ENCODE peak calls at places on chromosome 10, in six cellular contexts. One of them, this sample, is unnamed.

GRCh38 chr10:125633517-125633999 is 49.4 kb downstream of the TEX36 start:
- DNase-seq in upper lobe of left lung: no peak
- DNase-seq in GM23338: no peak
- DNase-seq in heart right ventricle: no peak
- DNase-seq in neural crest cell: no peak
- DNase-seq in adrenal gland: no peak
- DNase-seq in this sample: no peak

GRCh38 chr10:103843854-103844567 is 11.4 kb downstream of the SH3PXD2A start:
- DNase-seq in heart right ventricle: peak; percentile 82
- DNase-seq in adrenal gland: no peak
- DNase-seq in GM23338: no peak
- DNase-seq in upper lobe of left lung: no peak
- DNase-seq in neural crest cell: no peak
- DNase-seq in this sample: no peak

GRCh38 chr10:46216836-46217748 is 69.7 kb upstream of the ANTXRL start:
- DNase-seq in upper lobe of left lung: peak; percentile 24
- DNase-seq in GM23338: no peak
- DNase-seq in adrenal gland: no peak
- DNase-seq in heart right ventricle: no peak
- DNase-seq in neural crest cell: no peak
- DNase-seq in this sample: no peak

GRCh38 chr10:75037171-75038153 is 74.0 kb upstream of the SAMD8 start:
- DNase-seq in neural crest cell: no peak
- DNase-seq in upper lobe of left lung: peak; percentile 65
- DNase-seq in GM23338: no peak
- DNase-seq in adrenal gland: peak; percentile 30
- DNase-seq in heart right ventricle: no peak
- DNase-seq in this sample: no peak

GRCh38 chr10:11663763-11664555 is 52.5 kb upstream of the USP6NL start:
- DNase-seq in upper lobe of left lung: no peak
- DNase-seq in neural crest cell: no peak
- DNase-seq in adrenal gland: no peak
- DNase-seq in GM23338: no peak
- DNase-seq in heart right ventricle: no peak
- DNase-seq in this sample: no peak

GRCh38 chr10:48494611-48495010 is 110.3 kb downstream of the ARHGAP22 start:
- DNase-seq in heart right ventricle: no peak
- DNase-seq in GM23338: no peak
- DNase-seq in neural crest cell: no peak
- DNase-seq in upper lobe of left lung: no peak
- DNase-seq in adrenal gland: no peak
- DNase-seq in this sample: peak; percentile 40

GRCh38 chr10:24574578-24575155 is 149.0 kb downstream of the ARHGAP21 start:
- DNase-seq in neural crest cell: no peak
- DNase-seq in heart right ventricle: no peak
- DNase-seq in adrenal gland: no peak
- DNase-seq in GM23338: peak; percentile 13
- DNase-seq in upper lobe of left lung: no peak
- DNase-seq in this sample: no peak

GRCh38 chr10:51663086-51663485 is 36.3 kb downstream of the CSTF2T start:
- DNase-seq in adrenal gland: no peak
- DNase-seq in neural crest cell: no peak
- DNase-seq in GM23338: no peak
- DNase-seq in heart right ventricle: no peak
- DNase-seq in upper lobe of left lung: no peak
- DNase-seq in this sample: no peak

GRCh38 chr10:86962136-86962980 is 4.0 kb downstream of the SNCG start:
- DNase-seq in heart right ventricle: no peak
- DNase-seq in GM23338: no peak
- DNase-seq in upper lobe of left lung: no peak
- DNase-seq in neural crest cell: no peak
- DNase-seq in adrenal gland: no peak
- DNase-seq in this sample: no peak

GRCh38 chr10:3046941-3047621 is 20.3 kb upstream of the PFKP start:
- DNase-seq in upper lobe of left lung: peak; percentile 17
- DNase-seq in heart right ventricle: no peak
- DNase-seq in adrenal gland: no peak
- DNase-seq in neural crest cell: no peak
- DNase-seq in GM23338: no peak
- DNase-seq in this sample: no peak

GRCh38 chr10:3047622-3047995 is 19.7 kb upstream of the PFKP start:
- DNase-seq in neural crest cell: no peak
- DNase-seq in upper lobe of left lung: no peak
- DNase-seq in adrenal gland: no peak
- DNase-seq in GM23338: no peak
- DNase-seq in heart right ventricle: no peak
- DNase-seq in this sample: no peak

GRCh38 chr10:3043512-3044368 is 23.6 kb upstream of the PFKP start:
- DNase-seq in adrenal gland: peak; percentile 35
- DNase-seq in neural crest cell: peak; percentile 57
- DNase-seq in upper lobe of left lung: no peak
- DNase-seq in heart right ventricle: peak; percentile 52
- DNase-seq in GM23338: peak; percentile 86
- DNase-seq in this sample: peak; percentile 84

GRCh38 chr10:3046210-3046779 is 21.1 kb upstream of the PFKP start:
- DNase-seq in neural crest cell: no peak
- DNase-seq in heart right ventricle: no peak
- DNase-seq in upper lobe of left lung: no peak
- DNase-seq in GM23338: no peak
- DNase-seq in adrenal gland: no peak
- DNase-seq in this sample: no peak

GRCh38 chr10:3045471-3046209 is 21.7 kb upstream of the PFKP start:
- DNase-seq in upper lobe of left lung: peak; percentile 88
- DNase-seq in heart right ventricle: peak; percentile 59
- DNase-seq in adrenal gland: peak; percentile 50
- DNase-seq in neural crest cell: peak; percentile 57
- DNase-seq in GM23338: peak; percentile 68
- DNase-seq in this sample: peak; percentile 85
- TF ChIP-seq CTCF in upper lobe of left lung: peak; percentile 28
- TF ChIP-seq CTCF in heart right ventricle: no peak
- TF ChIP-seq CTCF in adrenal gland: peak; percentile 52
- TF ChIP-seq CTCF in neural crest cell: peak; percentile 45
- TF ChIP-seq CTCF in GM23338: no peak
- TF ChIP-seq CTCF in this sample: peak; percentile 35

GRCh38 chr10:127142141-127142540 is 54.2 kb downstream of the INSYN2A start:
- DNase-seq in adrenal gland: no peak
- DNase-seq in GM23338: peak; percentile 14
- DNase-seq in neural crest cell: no peak
- DNase-seq in upper lobe of left lung: peak; percentile 30
- DNase-seq in heart right ventricle: no peak
- DNase-seq in this sample: no peak
- TF ChIP-seq CTCF in adrenal gland: no peak
- TF ChIP-seq CTCF in GM23338: peak; percentile 40
- TF ChIP-seq CTCF in neural crest cell: no peak
- TF ChIP-seq CTCF in upper lobe of left lung: no peak
- TF ChIP-seq CTCF in heart right ventricle: no peak
- TF ChIP-seq CTCF in this sample: no peak

DNA sequence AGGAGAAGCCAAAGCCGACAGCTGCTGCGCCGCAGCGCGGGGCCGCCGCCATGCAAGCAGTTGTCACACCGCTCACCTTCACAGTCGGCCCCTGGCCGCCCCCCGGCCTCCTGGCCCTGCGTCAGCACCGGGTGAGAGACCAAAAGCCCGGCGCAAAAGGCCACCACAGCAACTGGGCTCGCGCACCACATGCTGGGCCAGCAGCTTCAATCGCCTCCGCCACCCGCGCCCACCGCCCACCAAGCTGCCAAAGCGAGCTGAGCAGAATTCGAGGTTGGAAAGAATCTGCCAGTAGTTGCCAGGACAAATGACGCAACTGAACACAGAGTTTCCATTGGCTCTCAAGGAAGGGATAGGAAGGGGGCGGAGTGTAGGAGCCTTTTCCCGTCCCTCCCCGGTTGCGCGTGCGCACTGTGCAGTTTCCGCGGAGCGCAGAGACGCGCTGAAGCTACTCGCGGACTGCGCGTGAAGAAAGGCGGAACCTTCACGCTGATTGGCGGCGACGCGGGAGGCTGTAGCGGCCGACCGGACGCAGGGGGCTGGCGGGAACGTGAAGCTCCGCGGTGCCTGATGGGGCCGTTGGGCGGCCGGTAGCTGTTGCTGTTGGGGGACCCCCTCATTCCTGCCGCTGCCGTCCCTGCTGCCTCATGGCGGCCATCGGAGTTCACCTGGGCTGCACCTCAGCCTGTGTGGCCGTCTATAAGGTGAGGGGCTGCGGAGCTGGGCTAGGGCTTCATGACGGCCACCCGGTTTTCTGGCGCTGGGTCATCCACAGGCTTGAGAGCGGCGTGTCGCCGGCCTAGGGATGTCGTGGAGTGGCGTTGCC is at the start of the genes CDNF, HSPA14 and MSANTD7:
- DNase-seq in adrenal gland: peak; percentile 99
- DNase-seq in neural crest cell: peak; percentile 99
- DNase-seq in GM23338: peak; percentile 99
- DNase-seq in upper lobe of left lung: peak; percentile 100
- DNase-seq in heart right ventricle: peak; percentile 99
- DNase-seq in this sample: peak; percentile 92
- TF ChIP-seq CTCF in adrenal gland: peak; percentile 11
- TF ChIP-seq CTCF in neural crest cell: no peak
- TF ChIP-seq CTCF in GM23338: no peak
- TF ChIP-seq CTCF in upper lobe of left lung: no peak
- TF ChIP-seq CTCF in heart right ventricle: no peak
- TF ChIP-seq CTCF in this sample: no peak

DNA sequence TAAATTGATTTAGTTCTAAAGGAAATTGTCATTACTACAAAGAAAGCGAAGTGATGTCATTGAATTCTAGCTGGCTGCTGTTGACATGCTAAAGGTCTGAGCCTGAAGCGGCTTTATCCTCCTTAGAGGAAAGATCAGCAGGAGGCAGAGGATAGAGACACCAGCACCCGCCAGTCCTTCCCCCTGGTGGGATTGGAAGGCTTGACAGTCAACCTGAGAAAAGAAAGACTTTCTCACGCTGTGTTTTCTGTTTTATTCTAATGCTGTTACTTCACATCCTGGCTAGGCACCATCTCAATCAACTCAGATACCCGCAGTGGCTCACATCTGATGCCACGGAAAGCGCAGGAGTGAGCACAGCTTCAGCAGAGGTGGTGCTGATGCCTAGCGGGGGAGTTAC is 5.5 kb downstream of the HABP2 start:
- DNase-seq in GM23338: peak; percentile 93
- DNase-seq in adrenal gland: no peak
- DNase-seq in neural crest cell: no peak
- DNase-seq in upper lobe of left lung: no peak
- DNase-seq in heart right ventricle: no peak
- DNase-seq in this sample: no peak
- TF ChIP-seq CTCF in GM23338: no peak
- TF ChIP-seq CTCF in adrenal gland: no peak
- TF ChIP-seq CTCF in neural crest cell: no peak
- TF ChIP-seq CTCF in upper lobe of left lung: no peak
- TF ChIP-seq CTCF in heart right ventricle: no peak
- TF ChIP-seq CTCF in this sample: no peak

GRCh38 chr10:57716884-57717283 is 550.8 kb downstream of the IPMK start:
- DNase-seq in neural crest cell: no peak
- DNase-seq in GM23338: peak; percentile 52
- DNase-seq in upper lobe of left lung: no peak
- DNase-seq in heart right ventricle: no peak
- DNase-seq in adrenal gland: no peak
- DNase-seq in this sample: no peak
- TF ChIP-seq CTCF in neural crest cell: peak; percentile 60
- TF ChIP-seq CTCF in GM23338: peak; percentile 69
- TF ChIP-seq CTCF in upper lobe of left lung: peak; percentile 26
- TF ChIP-seq CTCF in heart right ventricle: peak; percentile 42
- TF ChIP-seq CTCF in adrenal gland: peak; percentile 38
- TF ChIP-seq CTCF in this sample: no peak

GRCh38 chr10:17617031-17617911 is at the start of gene HACD1:
- DNase-seq in neural crest cell: peak; percentile 62
- DNase-seq in upper lobe of left lung: peak; percentile 94
- DNase-seq in GM23338: peak; percentile 86
- DNase-seq in adrenal gland: peak; percentile 45
- DNase-seq in heart right ventricle: peak; percentile 68
- DNase-seq in this sample: peak; percentile 86
- TF ChIP-seq CTCF in neural crest cell: peak; percentile 36
- TF ChIP-seq CTCF in upper lobe of left lung: peak; percentile 13
- TF ChIP-seq CTCF in GM23338: peak; percentile 36
- TF ChIP-seq CTCF in adrenal gland: no peak
- TF ChIP-seq CTCF in heart right ventricle: no peak
- TF ChIP-seq CTCF in this sample: peak; percentile 29

This sample was measured in ascending aorta.